ENCODE peak calls at places on chromosomes 3 and 15, in five cellular contexts. S is HT-29; P is activated naive CD4-positive, alpha-beta T cell; C is COR-L47; G is AG09319. U is an unnamed sample.

GRCh38 chr3:183895296-183895695 is 10.6 kb upstream of the PARL start:
- DNase-seq in S (peak), P (no peak), C (peak), G (peak), U (no peak)

GRCh38 chr3:149319750-149320149 is 13.7 kb downstream of the TM4SF18 start:
- DNase-seq in S (no peak), P (no peak), C (no peak), G (peak), U (no peak)

GRCh38 chr3:167102071-167102470 is 278.0 kb downstream of the ZBBX start:
- DNase-seq in S (peak), P (no peak), C (no peak), G (no peak), U (no peak)

GRCh38 chr15:96322401-96323249 is 7.9 kb upstream of the NR2F2 start:
- DNase-seq in S (no peak), P (no peak), C (no peak), G (no peak), U (no peak)

GRCh38 chr3:16290007-16290826 is 25.2 kb downstream of the OXNAD1 start:
- DNase-seq in S (peak), P (peak), C (peak), G (peak), U (peak)

GRCh38 chr3:16697437-16698258 is 92.4 kb upstream of the DAZL start:
- DNase-seq in S (no peak), P (no peak), C (no peak), G (no peak), U (no peak)

GRCh38 chr15:83602021-83602420 is 51.9 kb upstream of the ADAMTSL3 start:
- DNase-seq in S (no peak), P (no peak), C (no peak), G (no peak), U (no peak)

GRCh38 chr3:25678581-25678980 is 13.9 kb upstream of the TOP2B start:
- DNase-seq in S (no peak), P (no peak), C (no peak), G (no peak), U (no peak)

GRCh38 chr3:149090907-149091306 is 4.6 kb upstream of the HLTF start:
- DNase-seq in S (no peak), P (no peak), C (no peak), G (no peak), U (no peak)

GRCh38 chr15:65089206-65089824 is 12.8 kb downstream of the KBTBD13 start:
- DNase-seq in S (no peak), P (no peak), C (no peak), G (no peak), U (no peak)

GRCh38 chr15:24617646-24618045 is 57.9 kb upstream of the NPAP1 start:
- DNase-seq in S (no peak), P (no peak), C (no peak), G (no peak), U (no peak)

GRCh38 chr3:187196573-187197094 is 652 bp upstream of the RTP1 start:
- DNase-seq in S (no peak), P (no peak), C (no peak), G (no peak), U (no peak)

U was measured in LNCaP clone FGC.